ENCODE peak calls at places on chromosomes 11 and 22, in five cellular contexts. One of them, this sample, is unnamed.
A peak's percentile ranks its signal among the peaks of the same experiment; 100 is the strongest.

GRCh38 chr11:71145988-71146824 is 106.2 kb downstream of the SHANK2 start:
- DNase-seq in HFFc6: no peak
- DNase-seq in HFF-Myc: no peak
- DNase-seq in right lobe of liver: no peak
- DNase-seq in body of pancreas: no peak
- DNase-seq in this sample: no peak

GRCh38 chr11:46364791-46365190 is 16.7 kb upstream of the MDK start:
- DNase-seq in right lobe of liver: no peak
- DNase-seq in HFFc6: no peak
- DNase-seq in HFF-Myc: no peak
- DNase-seq in body of pancreas: no peak
- DNase-seq in this sample: no peak

GRCh38 chr11:122556605-122557004 is 98.9 kb upstream of the UBASH3B start:
- DNase-seq in right lobe of liver: no peak
- DNase-seq in HFFc6: no peak
- DNase-seq in body of pancreas: peak; percentile 48
- DNase-seq in HFF-Myc: no peak
- DNase-seq in this sample: no peak

GRCh38 chr11:10310301-10310841 is 5.5 kb downstream of the ADM start:
- DNase-seq in right lobe of liver: no peak
- DNase-seq in body of pancreas: no peak
- DNase-seq in HFFc6: no peak
- DNase-seq in HFF-Myc: no peak
- DNase-seq in this sample: no peak

GRCh38 chr22:38773363-38773946 is 17.7 kb upstream of the SUN2 start:
- DNase-seq in right lobe of liver: no peak
- DNase-seq in HFF-Myc: no peak
- DNase-seq in HFFc6: no peak
- DNase-seq in body of pancreas: no peak
- DNase-seq in this sample: no peak

GRCh38 chr11:2077061-2077802 is 62.0 kb downstream of the IGF2 start:
- DNase-seq in HFF-Myc: no peak
- DNase-seq in body of pancreas: no peak
- DNase-seq in HFFc6: peak; percentile 82
- DNase-seq in right lobe of liver: no peak
- DNase-seq in this sample: peak; percentile 58

GRCh38 chr22:19874307-19875060 is 19.8 kb upstream of the GNB1L start:
- DNase-seq in HFFc6: no peak
- DNase-seq in HFF-Myc: no peak
- DNase-seq in right lobe of liver: no peak
- DNase-seq in body of pancreas: peak; percentile 5
- DNase-seq in this sample: no peak

GRCh38 chr11:2483426-2483825 is 38.6 kb downstream of the KCNQ1 start:
- DNase-seq in HFFc6: no peak
- DNase-seq in body of pancreas: peak; percentile 64
- DNase-seq in HFF-Myc: no peak
- DNase-seq in right lobe of liver: no peak
- DNase-seq in this sample: no peak

GRCh38 chr22:49873228-49873940 is 19.7 kb downstream of the ZBED4 start:
- DNase-seq in HFFc6: no peak
- DNase-seq in HFF-Myc: no peak
- DNase-seq in body of pancreas: no peak
- DNase-seq in right lobe of liver: no peak
- DNase-seq in this sample: no peak

GRCh38 chr11:75731095-75731494 is 13.5 kb downstream of the MOGAT2 start:
- DNase-seq in body of pancreas: no peak
- DNase-seq in right lobe of liver: no peak
- DNase-seq in HFF-Myc: no peak
- DNase-seq in HFFc6: no peak
- DNase-seq in this sample: no peak

GRCh38 chr11:72812968-72813739 is 1.1 kb upstream of the ATG16L2 start:
- DNase-seq in HFFc6: peak; percentile 81
- DNase-seq in HFF-Myc: no peak
- DNase-seq in right lobe of liver: no peak
- DNase-seq in body of pancreas: peak; percentile 57
- DNase-seq in this sample: peak; percentile 75

GRCh38 chr22:37300551-37301017 is 18.3 kb downstream of the CYTH4 start:
- DNase-seq in body of pancreas: no peak
- DNase-seq in HFFc6: no peak
- DNase-seq in HFF-Myc: no peak
- DNase-seq in right lobe of liver: no peak
- DNase-seq in this sample: no peak

GRCh38 chr11:66289548-66290331 is 797 bp upstream of the YIF1A start:
- DNase-seq in HFF-Myc: no peak
- DNase-seq in right lobe of liver: no peak
- DNase-seq in HFFc6: no peak
- DNase-seq in body of pancreas: peak; percentile 80
- DNase-seq in this sample: peak; percentile 77

GRCh38 chr11:75035911-75036536 is 47.3 kb downstream of the NEU3 start:
- DNase-seq in HFFc6: peak; percentile 43
- DNase-seq in right lobe of liver: no peak
- DNase-seq in body of pancreas: no peak
- DNase-seq in HFF-Myc: no peak
- DNase-seq in this sample: peak; percentile 60

GRCh38 chr11:7655253-7656217 is 17.8 kb downstream of the CYB5R2 start:
- DNase-seq in right lobe of liver: no peak
- DNase-seq in HFF-Myc: no peak
- DNase-seq in HFFc6: no peak
- DNase-seq in body of pancreas: no peak
- DNase-seq in this sample: no peak

GRCh38 chr22:25650834-25651233 is 86.4 kb downstream of the GRK3 start:
- DNase-seq in right lobe of liver: no peak
- DNase-seq in HFF-Myc: no peak
- DNase-seq in HFFc6: no peak
- DNase-seq in body of pancreas: no peak
- DNase-seq in this sample: no peak

GRCh38 chr11:12581923-12582322 is 92.3 kb upstream of the TEAD1 start:
- DNase-seq in body of pancreas: no peak
- DNase-seq in right lobe of liver: no peak
- DNase-seq in HFFc6: peak; percentile 93
- DNase-seq in HFF-Myc: no peak
- DNase-seq in this sample: peak; percentile 12

GRCh38 chr11:12573707-12574106 is 100.5 kb upstream of the TEAD1 start:
- DNase-seq in body of pancreas: no peak
- DNase-seq in right lobe of liver: no peak
- DNase-seq in HFFc6: no peak
- DNase-seq in HFF-Myc: no peak
- DNase-seq in this sample: no peak

DNA sequence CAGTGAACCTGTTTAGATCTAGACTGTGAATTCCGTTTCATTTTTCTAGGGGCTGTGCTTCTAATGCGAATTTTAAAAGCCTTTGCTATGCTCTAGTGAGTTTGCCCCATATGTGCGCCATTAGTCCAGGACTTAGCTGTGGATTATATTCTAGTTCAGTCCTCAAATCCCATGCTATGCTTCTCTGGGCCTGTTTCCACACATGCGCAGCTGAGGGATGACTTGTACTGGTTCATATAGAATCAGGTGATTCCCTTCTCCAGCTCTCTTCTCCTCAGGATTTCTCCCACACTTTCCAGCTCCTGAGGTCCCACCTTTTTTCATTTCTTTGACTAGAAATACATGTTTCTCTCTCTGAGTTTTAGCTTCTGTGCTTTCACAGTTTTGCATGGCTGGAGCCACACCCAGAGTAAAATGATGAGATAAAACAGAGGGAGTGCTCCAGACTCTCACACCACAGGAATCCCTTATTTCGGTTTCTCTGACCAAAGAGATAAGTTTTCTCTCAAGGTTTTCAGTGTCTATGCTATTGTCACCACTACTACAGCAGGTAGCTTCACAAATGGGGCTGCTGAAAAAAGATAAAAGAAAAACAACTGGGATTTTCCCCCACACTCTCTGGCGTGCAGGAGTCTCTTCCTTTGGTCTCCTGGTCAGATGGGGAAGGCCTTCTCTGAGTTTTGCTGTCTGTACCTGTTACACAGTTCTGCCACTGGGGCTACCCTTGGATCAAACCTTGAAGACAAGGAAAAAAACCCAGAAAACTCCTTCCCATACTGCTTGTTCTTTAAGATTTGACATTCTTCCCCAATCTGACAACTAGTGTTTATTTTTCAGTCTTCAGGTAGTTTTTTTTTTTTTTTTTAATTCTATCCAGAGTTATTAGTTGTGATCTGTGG is 96.2 kb upstream of the TEAD1 start:
- DNase-seq in HFFc6: no peak
- DNase-seq in HFF-Myc: no peak
- DNase-seq in body of pancreas: no peak
- DNase-seq in right lobe of liver: no peak
- DNase-seq in this sample: no peak
- TF ChIP-seq CTCF in HFFc6: peak; percentile 44
- TF ChIP-seq CTCF in HFF-Myc: no peak
- TF ChIP-seq CTCF in body of pancreas: no peak
- TF ChIP-seq CTCF in right lobe of liver: no peak
- TF ChIP-seq CTCF in this sample: no peak

GRCh38 chr11:69653406-69653960 is 12.5 kb downstream of the CCND1 start:
- DNase-seq in right lobe of liver: peak; percentile 42
- DNase-seq in HFFc6: no peak
- DNase-seq in body of pancreas: no peak
- DNase-seq in HFF-Myc: no peak
- DNase-seq in this sample: no peak

GRCh38 chr11:69654001-69654659 is 13.2 kb downstream of the CCND1 start:
- DNase-seq in HFF-Myc: no peak
- DNase-seq in right lobe of liver: peak; percentile 63
- DNase-seq in body of pancreas: peak; percentile 57
- DNase-seq in HFFc6: no peak
- DNase-seq in this sample: peak; percentile 38

GRCh38 chr11:69652999-69653398 is 12.0 kb downstream of the CCND1 start:
- DNase-seq in body of pancreas: no peak
- DNase-seq in HFFc6: no peak
- DNase-seq in HFF-Myc: no peak
- DNase-seq in right lobe of liver: peak; percentile 31
- DNase-seq in this sample: no peak

GRCh38 chr11:69655479-69656394 is 14.8 kb downstream of the CCND1 start:
- DNase-seq in body of pancreas: no peak
- DNase-seq in HFFc6: peak; percentile 55
- DNase-seq in HFF-Myc: no peak
- DNase-seq in right lobe of liver: no peak
- DNase-seq in this sample: no peak

DNA sequence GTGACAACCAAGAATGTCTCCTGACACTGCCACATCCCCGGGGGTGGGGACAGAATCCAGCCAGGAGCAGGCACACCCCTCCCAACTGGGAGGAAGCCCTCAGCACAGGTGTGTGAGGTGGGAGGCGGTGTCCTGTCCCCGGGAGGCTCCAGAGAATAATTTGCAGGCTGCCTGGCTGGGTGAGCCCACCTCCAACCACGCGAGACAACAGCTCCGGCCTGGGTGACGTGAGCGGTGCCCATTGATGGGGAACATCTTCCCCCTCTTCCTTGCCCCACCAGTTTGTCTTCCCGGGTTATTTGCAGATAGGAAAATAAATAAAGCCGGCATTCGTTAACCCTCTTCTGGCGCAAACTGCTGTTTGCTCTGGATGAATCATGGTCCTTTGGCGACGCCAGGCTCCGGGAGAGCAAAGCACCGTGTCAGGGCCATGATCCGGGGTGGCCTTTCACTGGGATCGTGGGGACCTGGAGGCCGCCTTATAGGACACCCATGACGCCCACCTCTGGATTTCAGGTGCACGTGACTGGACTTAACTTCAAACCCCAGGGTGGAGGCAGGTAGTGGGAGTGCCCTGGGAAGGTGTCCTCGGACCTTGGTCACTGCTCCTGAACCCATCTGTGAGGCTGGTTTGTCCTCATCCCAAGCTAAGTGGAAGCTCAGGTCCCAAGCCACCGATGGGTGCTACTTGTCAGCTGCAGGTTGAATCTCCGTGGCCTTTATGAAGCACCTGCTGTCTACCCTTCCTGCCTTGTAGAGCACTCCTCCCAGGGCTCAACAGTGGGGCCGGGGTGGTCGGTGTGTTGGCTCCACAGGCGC is 13.9 kb downstream of the CCND1 start:
- DNase-seq in HFFc6: no peak
- DNase-seq in right lobe of liver: peak; percentile 47
- DNase-seq in body of pancreas: peak; percentile 45
- DNase-seq in HFF-Myc: no peak
- DNase-seq in this sample: peak; percentile 57
- TF ChIP-seq CTCF in HFFc6: no peak
- TF ChIP-seq CTCF in right lobe of liver: no peak
- TF ChIP-seq CTCF in body of pancreas: no peak
- TF ChIP-seq CTCF in HFF-Myc: no peak
- TF ChIP-seq CTCF in this sample: no peak

GRCh38 chr11:61509058-61510029 is 795 bp downstream of the LRRC10B start:
- DNase-seq in HFFc6: no peak
- DNase-seq in body of pancreas: peak; percentile 83
- DNase-seq in HFF-Myc: peak; percentile 33
- DNase-seq in right lobe of liver: peak; percentile 74
- DNase-seq in this sample: peak; percentile 71
- TF ChIP-seq CTCF in HFFc6: no peak
- TF ChIP-seq CTCF in body of pancreas: peak; percentile 49
- TF ChIP-seq CTCF in HFF-Myc: peak; percentile 32
- TF ChIP-seq CTCF in right lobe of liver: peak; percentile 66
- TF ChIP-seq CTCF in this sample: peak; percentile 41

GRCh38 chr11:59247535-59248227 is 35.0 kb upstream of the MPEG1 start:
- DNase-seq in HFF-Myc: no peak
- DNase-seq in HFFc6: no peak
- DNase-seq in body of pancreas: no peak
- DNase-seq in right lobe of liver: no peak
- DNase-seq in this sample: peak; percentile 28

GRCh38 chr11:59249535-59249934 is 36.8 kb upstream of the MPEG1 start:
- DNase-seq in HFF-Myc: no peak
- DNase-seq in body of pancreas: no peak
- DNase-seq in HFFc6: no peak
- DNase-seq in right lobe of liver: no peak
- DNase-seq in this sample: no peak

GRCh38 chr11:59240322-59240721 is 27.6 kb upstream of the MPEG1 start:
- DNase-seq in body of pancreas: no peak
- DNase-seq in right lobe of liver: no peak
- DNase-seq in HFFc6: no peak
- DNase-seq in HFF-Myc: no peak
- DNase-seq in this sample: no peak

DNA sequence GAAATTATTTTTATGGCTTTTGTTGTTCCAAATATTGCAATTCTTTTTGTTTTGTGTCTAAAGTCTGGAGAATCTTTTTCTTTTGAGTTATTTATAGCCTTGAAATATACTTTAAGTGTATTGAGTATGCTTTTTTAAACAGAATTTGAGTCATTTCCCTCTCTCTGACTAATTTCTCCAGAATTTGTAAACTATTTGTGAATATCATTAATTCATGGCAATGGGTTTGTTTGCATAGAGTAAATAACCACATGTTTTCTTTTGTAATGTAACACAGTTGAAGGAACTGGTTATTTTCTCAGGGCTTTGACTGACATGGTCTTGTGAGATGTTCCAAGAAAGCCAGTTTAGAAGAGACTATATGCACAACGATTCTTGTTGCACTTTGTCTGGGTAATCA is 30.9 kb upstream of the MPEG1 start:
- DNase-seq in HFF-Myc: no peak
- DNase-seq in body of pancreas: no peak
- DNase-seq in right lobe of liver: no peak
- DNase-seq in HFFc6: no peak
- DNase-seq in this sample: no peak
- TF ChIP-seq CTCF in HFF-Myc: no peak
- TF ChIP-seq CTCF in body of pancreas: no peak
- TF ChIP-seq CTCF in right lobe of liver: no peak
- TF ChIP-seq CTCF in HFFc6: no peak
- TF ChIP-seq CTCF in this sample: no peak

This sample was measured in Calu3.